ENCODE peak calls at places on chromosome 5, in five cellular contexts. K, H, E, P and V are unnamed samples.

GRCh38 chr5:73633060-73633459 is 7.1 kb downstream of the ARHGEF28 start:
- DNase-seq in K (no peak), E (no peak), P (no peak), H (no peak), V (no peak)

GRCh38 chr5:149584106-149584505 is 2.8 kb downstream of the ARHGEF37 start:
- DNase-seq in P (no peak), E (no peak), K (no peak), H (no peak), V (no peak)

GRCh38 chr5:152688561-152689274 is 283.6 kb upstream of the NMUR2 start:
- DNase-seq in K (no peak), E (no peak), P (no peak), H (no peak), V (no peak)

GRCh38 chr5:14428302-14429081 is 153.1 kb upstream of the OTULINL start:
- DNase-seq in H (no peak), P (no peak), E (no peak), K (no peak), V (no peak)

GRCh38 chr5:172175263-172175719 is 12.7 kb downstream of the STK10 start:
- DNase-seq in P (peak), K (no peak), E (no peak), H (peak), V (peak)

GRCh38 chr5:1783214-1783551 is 16.5 kb downstream of the MRPL36 start:
- DNase-seq in E (no peak), P (no peak), H (no peak), K (peak), V (peak)

GRCh38 chr5:32449216-32449721 is 4.7 kb upstream of the ZFR start:
- DNase-seq in K (no peak), E (no peak), H (no peak), P (no peak), V (no peak)

GRCh38 chr5:34941936-34942335 is 12.6 kb downstream of the DNAJC21 start:
- DNase-seq in H (no peak), E (no peak), P (no peak), K (no peak), V (no peak)

GRCh38 chr5:13783731-13784130 is 160.8 kb downstream of the DNAH5 start:
- DNase-seq in H (no peak), K (no peak), P (no peak), E (no peak), V (no peak)